ENCODE peak calls at places on chromosomes 4 and X, in four cellular contexts. Y is HT-29, V is NCI-H2081, F is adrenal gland. X is an unnamed sample.

GRCh38 chr4:8605289-8605688 is 12.7 kb downstream of the CPZ start:
- DNase-seq in Y (no peak), V (no peak), F (no peak), X (no peak)

GRCh38 chr4:155042014-155042413 is 166.4 kb upstream of the NPY2R start:
- DNase-seq in Y (no peak), V (no peak), F (no peak), X (no peak)

GRCh38 chr4:87465739-87466366 is 43.5 kb downstream of the NUDT9 start:
- DNase-seq in Y (peak; percentile 50), V (peak; percentile 13), F (no peak), X (peak; percentile 7)

GRCh38 chrX:115233497-115234219 is at the start of gene LRCH2:
- DNase-seq in Y (no peak), V (peak; percentile 60), F (peak; percentile 52), X (no peak)

GRCh38 chr4:76377922-76378321 is 43.0 kb downstream of the CCDC158 start:
- DNase-seq in Y (peak; percentile 75), V (no peak), F (peak; percentile 60), X (peak; percentile 64)

GRCh38 chr4:85865256-85865655 is 390.3 kb downstream of the ARHGAP24 start:
- DNase-seq in Y (no peak), V (no peak), F (no peak), X (no peak)

GRCh38 chrX:63581390-63581789 is 203.6 kb downstream of the ARHGEF9 start:
- DNase-seq in Y (no peak), V (no peak), F (no peak), X (no peak)

GRCh38 chrX:74505437-74505836 is 84.1 kb downstream of the SLC16A2 start:
- DNase-seq in Y (no peak), V (no peak), F (no peak), X (no peak)

GRCh38 chr4:143085224-143085623 is 99.5 kb upstream of the USP38 start:
- DNase-seq in Y (peak; percentile 17), V (no peak), F (no peak), X (no peak)

GRCh38 chr4:140867338-140867737 is 111.2 kb upstream of the TBC1D9 start:
- DNase-seq in Y (no peak), V (no peak), F (no peak), X (no peak)

GRCh38 chr4:7802093-7802726 is 137.5 kb downstream of the AFAP1 start:
- DNase-seq in Y (peak; percentile 89), V (peak; percentile 61), F (peak; percentile 94), X (peak; percentile 77)

X was measured in Calu3.